ENCODE peak calls at places on chromosomes 7 and 10, in four cellular contexts. D is breast epithelium, E is MCF 10A, C is lung. U is an unnamed sample.

GRCh38 chr10:75334720-75335119 is 66.8 kb downstream of the ZNF503 start:
- DNase-seq in D (no peak), E (no peak), C (no peak), U (no peak)

GRCh38 chr10:101995451-101996063 is 60.4 kb downstream of the ARMH3 start:
- DNase-seq in D (no peak), E (peak), C (no peak), U (no peak)

GRCh38 chr10:108970016-108970415 is 953.3 kb downstream of the XPNPEP1 start:
- DNase-seq in D (no peak), E (peak), C (no peak), U (no peak)

GRCh38 chr7:414681-415560 is 104.7 kb downstream of the PDGFA start:
- DNase-seq in D (peak), E (no peak), C (no peak), U (peak)

GRCh38 chr10:11936389-11937152 is 106.0 kb downstream of the UPF2 start:
- DNase-seq in D (no peak), E (no peak), C (no peak), U (no peak)

GRCh38 chr7:151552352-151553028 is 32.8 kb upstream of the RHEB start:
- DNase-seq in D (peak), E (peak), C (peak), U (no peak)

GRCh38 chr10:23496727-23497126 is 57.9 kb downstream of the OTUD1 start:
- DNase-seq in D (no peak), E (no peak), C (no peak), U (no peak)

GRCh38 chr7:147861058-147861716 is 729.4 kb upstream of the C7orf33 start:
- DNase-seq in D (no peak), E (no peak), C (no peak), U (no peak)

GRCh38 chr10:90742189-90742588 is 115.7 kb downstream of the HTR7 start:
- DNase-seq in D (no peak), E (peak), C (no peak), U (no peak)

GRCh38 chr10:31975157-31975765 is 46.6 kb upstream of the ARHGAP12 start:
- DNase-seq in D (no peak), E (no peak), C (no peak), U (no peak)

GRCh38 chr10:77073066-77073960 is 564.3 kb downstream of the KCNMA1 start:
- DNase-seq in D (no peak), E (peak), C (no peak), U (no peak)

GRCh38 chr7:35657125-35657524 is 37.8 kb downstream of the HERPUD2 start:
- DNase-seq in D (no peak), E (no peak), C (no peak), U (no peak)

GRCh38 chr10:1403508-1404230 is 333.7 kb downstream of the ADARB2 start:
- DNase-seq in D (no peak), E (no peak), C (no peak), U (no peak)

GRCh38 chr7:31950101-31950755 is 120.0 kb downstream of the PDE1C start:
- DNase-seq in D (no peak), E (no peak), C (no peak), U (no peak)

GRCh38 chr10:129755075-129756020 is 208.7 kb downstream of the EBF3 start:
- DNase-seq in D (peak), E (no peak), C (peak), U (peak)

GRCh38 chr7:112338786-112339185 is 111.5 kb upstream of the IFRD1 start:
- DNase-seq in D (no peak), E (no peak), C (no peak), U (no peak)

GRCh38 chr10:86545097-86545496 is 23.5 kb upstream of the WAPL start:
- DNase-seq in D (peak), E (peak), C (no peak), U (no peak)

GRCh38 chr10:70296406-70296899 is 12.6 kb upstream of the NPFFR1 start:
- DNase-seq in D (peak), E (peak), C (peak), U (no peak)

GRCh38 chr7:140176271-140176701 is 497 bp downstream of the KDM7A start:
- DNase-seq in D (no peak), E (no peak), C (no peak), U (no peak)

GRCh38 chr7:143878884-143879283 is 23.1 kb downstream of the TCAF1 start:
- DNase-seq in D (no peak), E (no peak), C (no peak), U (no peak)

GRCh38 chr7:157474685-157475084 is 137.9 kb downstream of the DNAJB6 start:
- DNase-seq in D (no peak), E (peak), C (no peak), U (no peak)

GRCh38 chr7:15476101-15476918 is 85.5 kb downstream of the AGMO start:
- DNase-seq in D (no peak), E (no peak), C (no peak), U (no peak)

GRCh38 chr10:17780727-17781126 is 28.4 kb upstream of the MRC1 start:
- DNase-seq in D (no peak), E (no peak), C (no peak), U (no peak)

GRCh38 chr7:123871998-123872867 is 27.3 kb downstream of the HYAL4 start:
- DNase-seq in D (no peak), E (peak), C (peak), U (no peak)

GRCh38 chr10:30034433-30035137 is 24.8 kb downstream of the JCAD start:
- DNase-seq in D (no peak), E (no peak), C (no peak), U (no peak)

GRCh38 chr10:102452672-102453340 is 1.5 kb upstream of the C10orf95 start:
- DNase-seq in D (no peak), E (peak), C (no peak), U (no peak)

GRCh38 chr7:21980921-21981320 is 35.2 kb upstream of the CDCA7L start:
- DNase-seq in D (no peak), E (no peak), C (no peak), U (no peak)

GRCh38 chr7:21986101-21986500 is 40.4 kb upstream of the CDCA7L start:
- DNase-seq in D (no peak), E (no peak), C (no peak), U (no peak)

GRCh38 chr7:21984042-21984441 is 38.3 kb upstream of the CDCA7L start:
- DNase-seq in D (no peak), E (no peak), C (no peak), U (no peak)

GRCh38 chr7:21981524-21981923 is 35.8 kb upstream of the CDCA7L start:
- DNase-seq in D (no peak), E (no peak), C (no peak), U (no peak)
- TF ChIP-seq CTCF in D (no peak), E (no peak), C (no peak), U (no peak)

GRCh38 chr10:28585076-28585475 is 52.2 kb downstream of the WAC start:
- DNase-seq in D (no peak), E (no peak), C (no peak), U (no peak)

GRCh38 chr10:28592953-28593352 is 60.0 kb downstream of the WAC start:
- DNase-seq in D (no peak), E (peak), C (no peak), U (no peak)

GRCh38 chr10:28587270-28587969 is 54.5 kb downstream of the WAC start:
- DNase-seq in D (no peak), E (peak), C (no peak), U (no peak)

GRCh38 chr10:28586176-28586575 is 53.3 kb downstream of the WAC start:
- DNase-seq in D (no peak), E (no peak), C (no peak), U (no peak)

DNA sequence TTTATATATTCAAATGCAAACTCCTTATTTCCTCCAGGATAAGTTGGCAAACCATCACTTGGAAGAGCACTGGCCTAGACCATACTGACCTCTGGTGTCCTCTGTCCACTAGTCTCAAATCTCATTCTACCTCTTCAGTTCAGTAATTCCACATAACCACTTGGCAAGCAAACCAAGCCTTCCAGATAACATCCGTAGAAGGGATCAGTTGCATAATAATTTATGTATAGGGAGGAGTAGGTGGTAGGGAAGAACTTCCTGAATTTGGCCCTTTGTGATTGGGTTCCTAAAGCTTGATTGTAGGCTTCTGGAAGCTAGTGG is 55.0 kb downstream of the WAC start:
- DNase-seq in D (no peak), E (peak), C (no peak), U (no peak)
- TF ChIP-seq CTCF in D (no peak), E (peak), C (peak), U (no peak)

GRCh38 chr7:40948239-40948638 is 754.7 kb downstream of the INHBA start:
- DNase-seq in D (no peak), E (no peak), C (no peak), U (no peak)

GRCh38 chr7:40946549-40946948 is 756.3 kb downstream of the INHBA start:
- DNase-seq in D (no peak), E (no peak), C (no peak), U (no peak)

GRCh38 chr7:40944981-40945585 is 757.8 kb downstream of the INHBA start:
- DNase-seq in D (no peak), E (no peak), C (no peak), U (no peak)

GRCh38 chr7:40947546-40947945 is 755.3 kb downstream of the INHBA start:
- DNase-seq in D (no peak), E (no peak), C (no peak), U (no peak)

GRCh38 chr7:40945788-40946187 is 757.1 kb downstream of the INHBA start:
- DNase-seq in D (no peak), E (no peak), C (no peak), U (no peak)
- TF ChIP-seq CTCF in D (no peak), E (no peak), C (no peak), U (no peak)

GRCh38 chr10:103696411-103697145 is 158.8 kb downstream of the SH3PXD2A start:
- DNase-seq in D (no peak), E (peak), C (peak), U (peak)
- TF ChIP-seq CTCF in D (no peak), E (peak), C (no peak), U (no peak)

GRCh38 chr7:141785711-141786552 is 4.1 kb upstream of the TAS2R5 start:
- DNase-seq in D (no peak), E (peak), C (no peak), U (no peak)
- TF ChIP-seq CTCF in D (no peak), E (peak), C (peak), U (peak)

GRCh38 chr7:40447345-40447744 is 312.5 kb downstream of the SUGCT start:
- DNase-seq in D (no peak), E (no peak), C (no peak), U (no peak)
- TF ChIP-seq CTCF in D (no peak), E (peak), C (no peak), U (no peak)

DNA sequence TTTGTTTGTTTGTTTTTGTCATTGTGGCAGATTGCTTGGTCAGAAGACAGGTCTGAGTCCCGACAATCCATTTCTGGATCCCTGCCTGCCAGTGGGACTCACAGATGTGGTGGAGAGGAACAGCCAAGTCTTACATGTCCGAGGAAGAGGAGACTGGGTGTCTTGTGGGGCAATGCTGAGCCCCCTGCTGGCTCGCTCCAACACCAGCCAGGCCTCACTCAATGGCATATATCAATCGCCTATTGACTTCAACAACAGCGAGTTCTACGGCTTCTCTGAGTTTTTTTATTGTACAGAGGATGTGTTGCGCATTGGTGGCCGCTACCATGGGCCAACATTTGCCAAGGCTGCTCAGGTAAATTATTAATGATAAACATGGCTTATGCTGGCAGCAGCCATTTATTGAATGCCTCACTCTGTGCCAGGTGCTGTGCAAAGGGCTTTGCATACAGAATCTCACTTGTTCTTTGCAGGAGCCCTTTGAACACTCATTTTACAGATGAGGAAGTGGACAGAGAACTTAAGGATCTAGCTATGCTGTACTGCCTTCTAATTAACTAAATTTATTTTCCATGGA is 33.3 kb downstream of the COX15 start:
- DNase-seq in D (no peak), E (no peak), C (no peak), U (no peak)
- TF ChIP-seq CTCF in D (no peak), E (no peak), C (no peak), U (no peak)

GRCh38 chr7:96740130-96740529 is 30.5 kb upstream of the SEM1 start:
- DNase-seq in D (no peak), E (no peak), C (no peak), U (no peak)

GRCh38 chr7:96739609-96740008 is 30.0 kb upstream of the SEM1 start:
- DNase-seq in D (no peak), E (no peak), C (no peak), U (no peak)

GRCh38 chr7:96738705-96739104 is 29.1 kb upstream of the SEM1 start:
- DNase-seq in D (no peak), E (no peak), C (no peak), U (no peak)

GRCh38 chr7:96739167-96739566 is 29.5 kb upstream of the SEM1 start:
- DNase-seq in D (no peak), E (no peak), C (no peak), U (no peak)

DNA sequence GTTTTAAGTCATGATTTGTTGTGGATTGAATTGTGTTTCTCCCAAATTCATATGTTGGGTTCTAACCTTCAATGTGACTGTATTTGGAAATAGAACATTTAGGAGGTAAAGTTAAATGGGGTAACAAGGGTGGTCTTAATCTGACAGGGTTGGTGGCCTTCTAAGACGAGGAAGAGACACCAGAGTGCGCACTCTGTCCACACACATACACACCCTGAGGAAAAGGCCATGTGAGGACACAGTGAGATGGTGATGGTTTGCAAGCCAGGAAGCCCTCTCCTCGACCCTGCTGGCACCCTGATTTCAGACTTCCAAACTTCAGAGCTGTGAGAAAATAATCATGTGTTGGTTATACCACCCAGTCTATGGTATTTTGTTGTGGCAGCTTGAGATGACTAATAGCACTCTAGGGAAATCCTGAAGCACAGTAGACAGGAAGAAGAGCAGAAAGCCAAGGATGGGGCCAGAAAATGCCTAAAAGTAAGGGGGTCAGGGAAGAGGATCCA is 28.0 kb upstream of the SEM1 start:
- DNase-seq in D (no peak), E (no peak), C (no peak), U (no peak)
- TF ChIP-seq CTCF in D (no peak), E (no peak), C (no peak), U (no peak)

DNA sequence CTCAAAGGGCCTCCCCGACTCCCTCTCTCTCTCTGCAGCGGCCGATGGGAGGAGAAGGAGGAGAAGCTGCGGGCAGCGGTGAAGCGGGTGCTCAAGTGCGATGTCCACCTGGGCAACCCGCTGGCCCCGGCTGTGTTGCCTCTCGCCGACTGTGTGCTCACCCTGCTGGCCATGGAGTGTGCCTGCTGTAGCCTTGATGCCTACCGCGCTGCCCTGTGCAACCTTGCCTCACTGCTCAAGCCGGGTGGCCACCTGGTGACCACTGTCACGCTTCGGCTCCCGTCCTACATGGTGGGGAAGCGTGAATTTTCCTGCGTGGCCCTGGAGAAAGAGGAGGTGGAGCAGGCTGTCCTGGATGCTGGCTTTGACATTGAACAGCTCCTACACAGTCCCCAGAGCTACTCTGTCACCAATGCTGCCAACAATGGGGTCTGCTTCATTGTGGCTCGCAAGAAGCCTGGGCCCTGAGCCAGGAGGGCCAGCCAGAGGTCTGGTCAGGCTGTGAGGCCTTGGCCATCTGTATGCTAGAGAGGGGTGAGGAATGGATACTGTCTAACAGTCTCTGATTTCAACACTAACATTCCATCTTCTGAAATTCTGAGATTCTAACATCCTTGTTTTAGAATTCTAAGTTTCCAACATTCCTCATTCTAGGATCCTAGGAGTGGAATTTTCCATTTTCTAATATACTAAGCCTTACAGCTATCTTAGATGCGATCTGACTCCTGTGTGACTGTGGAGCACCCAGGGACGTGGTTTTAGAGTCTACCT is 3.6 kb downstream of the INMT start:
- DNase-seq in D (no peak), E (no peak), C (no peak), U (no peak)
- TF ChIP-seq CTCF in D (no peak), E (no peak), C (no peak), U (no peak)

GRCh38 chr7:4261038-4261960 is 420.8 kb upstream of the FOXK1 start:
- DNase-seq in D (no peak), E (no peak), C (no peak), U (no peak)

GRCh38 chr7:4255336-4255735 is 426.8 kb upstream of the FOXK1 start:
- DNase-seq in D (no peak), E (no peak), C (no peak), U (no peak)

GRCh38 chr7:4257390-4258111 is 424.5 kb upstream of the FOXK1 start:
- DNase-seq in D (no peak), E (no peak), C (no peak), U (no peak)
- TF ChIP-seq CTCF in D (no peak), E (no peak), C (no peak), U (no peak)